ENCODE peak calls at places on chromosomes 3 and 15, in eight cellular contexts. One of them, this sample, is unnamed. For H3K4me1 and H3K36me3, the result is how much of the 10 kb centered on the place peaks cover.

GRCh38 chr3:135927170-135927569 is 38.4 kb upstream of the PPP2R3A start:
- DNase-seq in Peyer's patch: no peak
- DNase-seq in left ventricle myocardium inferior: no peak
- DNase-seq in BE2C: no peak
- DNase-seq in heart left ventricle: no peak
- DNase-seq in PC-3: peak
- DNase-seq in uterus: no peak
- DNase-seq in NT2/D1: no peak
- DNase-seq in this sample: no peak

GRCh38 chr3:71874618-71875017 is 89.7 kb upstream of the PROK2 start:
- DNase-seq in heart left ventricle: no peak
- DNase-seq in BE2C: no peak
- DNase-seq in Peyer's patch: no peak
- DNase-seq in uterus: no peak
- DNase-seq in PC-3: no peak
- DNase-seq in NT2/D1: no peak
- DNase-seq in left ventricle myocardium inferior: no peak
- DNase-seq in this sample: no peak

GRCh38 chr3:9582332-9582731 is 28.7 kb upstream of the LHFPL4 start:
- DNase-seq in uterus: no peak
- DNase-seq in BE2C: no peak
- DNase-seq in PC-3: no peak
- DNase-seq in Peyer's patch: no peak
- DNase-seq in left ventricle myocardium inferior: no peak
- DNase-seq in NT2/D1: peak
- DNase-seq in heart left ventricle: no peak
- DNase-seq in this sample: no peak

GRCh38 chr15:75022808-75023193 is 589 bp upstream of the PPCDC start:
- DNase-seq in Peyer's patch: no peak
- DNase-seq in left ventricle myocardium inferior: no peak
- DNase-seq in BE2C: no peak
- DNase-seq in heart left ventricle: no peak
- DNase-seq in NT2/D1: no peak
- DNase-seq in uterus: no peak
- DNase-seq in PC-3: no peak
- DNase-seq in this sample: no peak

GRCh38 chr3:44561076-44561475 is 6.1 kb downstream of the ZKSCAN7 start:
- DNase-seq in Peyer's patch: no peak
- DNase-seq in NT2/D1: no peak
- DNase-seq in left ventricle myocardium inferior: no peak
- DNase-seq in uterus: no peak
- DNase-seq in heart left ventricle: no peak
- DNase-seq in BE2C: no peak
- DNase-seq in PC-3: no peak
- DNase-seq in this sample: no peak

GRCh38 chr3:77039606-77040553 is at the start of gene ROBO2:
- DNase-seq in left ventricle myocardium inferior: peak
- DNase-seq in BE2C: peak
- DNase-seq in heart left ventricle: peak
- DNase-seq in uterus: peak
- DNase-seq in NT2/D1: peak
- DNase-seq in PC-3: no peak
- DNase-seq in Peyer's patch: no peak
- DNase-seq in this sample: peak

GRCh38 chr3:155185623-155186022 is 105.5 kb downstream of the MME start:
- DNase-seq in PC-3: peak
- DNase-seq in uterus: no peak
- DNase-seq in BE2C: no peak
- DNase-seq in NT2/D1: peak
- DNase-seq in left ventricle myocardium inferior: no peak
- DNase-seq in heart left ventricle: no peak
- DNase-seq in Peyer's patch: no peak
- DNase-seq in this sample: no peak

GRCh38 chr3:59609967-59610366 is 560.1 kb upstream of the CFAP20DC start:
- DNase-seq in Peyer's patch: peak
- DNase-seq in heart left ventricle: no peak
- DNase-seq in uterus: peak
- DNase-seq in left ventricle myocardium inferior: peak
- DNase-seq in BE2C: peak
- DNase-seq in NT2/D1: no peak
- DNase-seq in PC-3: no peak
- DNase-seq in this sample: no peak

GRCh38 chr3:33278106-33278672 is 947 bp downstream of the FBXL2 start:
- DNase-seq in left ventricle myocardium inferior: no peak
- DNase-seq in heart left ventricle: no peak
- DNase-seq in NT2/D1: no peak
- DNase-seq in PC-3: peak
- DNase-seq in uterus: no peak
- DNase-seq in Peyer's patch: no peak
- DNase-seq in BE2C: no peak
- DNase-seq in this sample: peak

GRCh38 chr3:196641278-196642058 is 2.0 kb downstream of the NRROS start:
- DNase-seq in NT2/D1: no peak
- DNase-seq in Peyer's patch: peak
- DNase-seq in uterus: no peak
- DNase-seq in PC-3: no peak
- DNase-seq in left ventricle myocardium inferior: no peak
- DNase-seq in heart left ventricle: no peak
- DNase-seq in BE2C: no peak
- DNase-seq in this sample: no peak

GRCh38 chr3:196639517-196640500 is at the start of gene NRROS:
- DNase-seq in Peyer's patch: peak
- DNase-seq in heart left ventricle: peak
- DNase-seq in NT2/D1: peak
- DNase-seq in PC-3: no peak
- DNase-seq in left ventricle myocardium inferior: peak
- DNase-seq in uterus: peak
- DNase-seq in BE2C: peak
- DNase-seq in this sample: peak

GRCh38 chr3:196643201-196643749 is 3.8 kb downstream of the NRROS start:
- DNase-seq in uterus: no peak
- DNase-seq in NT2/D1: no peak
- DNase-seq in heart left ventricle: no peak
- DNase-seq in BE2C: no peak
- DNase-seq in left ventricle myocardium inferior: no peak
- DNase-seq in Peyer's patch: peak
- DNase-seq in PC-3: no peak
- DNase-seq in this sample: no peak

GRCh38 chr3:196638922-196639516 is 475 bp upstream of the NRROS start:
- DNase-seq in Peyer's patch: no peak
- DNase-seq in left ventricle myocardium inferior: no peak
- DNase-seq in uterus: no peak
- DNase-seq in heart left ventricle: no peak
- DNase-seq in BE2C: no peak
- DNase-seq in NT2/D1: no peak
- DNase-seq in PC-3: no peak
- DNase-seq in this sample: no peak

DNA sequence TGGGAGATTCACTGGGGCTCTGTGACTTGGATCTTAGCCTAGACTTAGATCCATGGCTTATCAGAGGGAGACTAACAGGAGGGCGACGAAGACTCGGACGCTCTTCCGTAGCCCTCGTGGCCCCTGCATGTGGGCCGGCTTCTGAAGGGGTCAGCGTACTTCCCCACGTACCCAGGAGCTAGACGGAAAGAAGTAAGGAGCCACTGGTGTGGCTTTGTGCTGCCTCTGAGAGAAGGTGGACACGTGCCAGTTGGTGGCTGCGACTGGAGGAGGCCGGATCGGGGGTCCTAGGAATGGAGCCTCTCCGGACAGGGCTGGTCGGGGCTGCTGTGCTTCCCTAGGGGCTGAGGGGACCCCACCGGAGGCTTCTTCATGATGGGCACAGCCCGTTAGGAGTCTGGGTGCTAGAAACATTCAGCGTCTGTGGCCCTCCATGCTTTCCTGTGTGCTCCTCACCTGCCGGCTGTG is 1.0 kb downstream of the NRROS start:
- DNase-seq in BE2C: no peak
- DNase-seq in NT2/D1: no peak
- DNase-seq in left ventricle myocardium inferior: no peak
- DNase-seq in uterus: no peak
- DNase-seq in Peyer's patch: peak
- DNase-seq in heart left ventricle: no peak
- DNase-seq in PC-3: no peak
- DNase-seq in this sample: no peak
- H3K4me3 ChIP-seq in BE2C: no peak
- H3K4me3 ChIP-seq in NT2/D1: no peak
- H3K4me3 ChIP-seq in left ventricle myocardium inferior: peak
- H3K4me3 ChIP-seq in uterus: peak
- H3K4me3 ChIP-seq in Peyer's patch: peak
- H3K4me3 ChIP-seq in heart left ventricle: peak
- H3K4me3 ChIP-seq in PC-3: no peak
- H3K4me3 ChIP-seq in this sample: no peak

GRCh38 chr3:37762698-37763097 is 99.0 kb upstream of the CTDSPL start:
- DNase-seq in PC-3: no peak
- DNase-seq in BE2C: no peak
- DNase-seq in uterus: no peak
- DNase-seq in Peyer's patch: no peak
- DNase-seq in heart left ventricle: no peak
- DNase-seq in left ventricle myocardium inferior: no peak
- DNase-seq in NT2/D1: no peak
- DNase-seq in this sample: peak
- H3K4me1 ChIP-seq in PC-3: under half
- H3K4me1 ChIP-seq in BE2C: under half
- H3K4me1 ChIP-seq in uterus: under half
- H3K4me1 ChIP-seq in Peyer's patch: under half
- H3K4me1 ChIP-seq in heart left ventricle: half or more
- H3K4me1 ChIP-seq in left ventricle myocardium inferior: half or more
- H3K4me1 ChIP-seq in NT2/D1: under half
- H3K4me1 ChIP-seq in this sample: under half

GRCh38 chr3:47772788-47773187 is 8.9 kb downstream of the SMARCC1 start:
- DNase-seq in heart left ventricle: no peak
- DNase-seq in left ventricle myocardium inferior: no peak
- DNase-seq in PC-3: no peak
- DNase-seq in uterus: no peak
- DNase-seq in Peyer's patch: no peak
- DNase-seq in BE2C: no peak
- DNase-seq in NT2/D1: no peak
- DNase-seq in this sample: no peak
- H3K36me3 ChIP-seq in heart left ventricle: under half
- H3K36me3 ChIP-seq in left ventricle myocardium inferior: under half
- H3K36me3 ChIP-seq in PC-3: under half
- H3K36me3 ChIP-seq in uterus: under half
- H3K36me3 ChIP-seq in Peyer's patch: under half
- H3K36me3 ChIP-seq in BE2C: under half
- H3K36me3 ChIP-seq in NT2/D1: half or more
- H3K36me3 ChIP-seq in this sample: under half

DNA sequence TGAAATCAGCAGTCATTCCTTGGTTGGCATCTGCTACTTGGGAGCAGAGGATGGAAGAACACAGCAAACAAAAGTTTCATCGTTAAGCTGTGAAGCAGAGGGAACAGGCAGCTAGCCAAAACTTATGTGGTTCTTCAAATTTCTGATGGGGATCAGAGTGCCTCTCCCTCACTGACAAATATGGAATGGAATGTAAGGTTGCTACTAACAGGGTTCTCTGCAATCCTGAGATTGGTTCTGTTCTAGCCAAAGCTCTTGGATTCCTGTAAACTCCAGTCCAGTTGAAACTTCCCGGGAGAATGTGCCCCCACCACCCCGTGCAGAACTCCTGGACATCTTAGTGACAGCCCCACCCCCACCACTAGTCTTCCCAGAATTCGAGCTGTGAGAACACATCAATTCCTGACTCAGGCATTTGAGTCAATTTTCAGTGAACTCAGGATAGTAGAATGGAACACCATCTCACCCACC is 55.9 kb upstream of the PHLDB2 start:
- DNase-seq in PC-3: peak
- DNase-seq in NT2/D1: no peak
- DNase-seq in heart left ventricle: peak
- DNase-seq in uterus: peak
- DNase-seq in left ventricle myocardium inferior: peak
- DNase-seq in BE2C: no peak
- DNase-seq in Peyer's patch: peak
- DNase-seq in this sample: no peak
- H3K4me3 ChIP-seq in PC-3: peak
- H3K4me3 ChIP-seq in NT2/D1: no peak
- H3K4me3 ChIP-seq in heart left ventricle: no peak
- H3K4me3 ChIP-seq in uterus: no peak
- H3K4me3 ChIP-seq in left ventricle myocardium inferior: no peak
- H3K4me3 ChIP-seq in BE2C: no peak
- H3K4me3 ChIP-seq in Peyer's patch: no peak
- H3K4me3 ChIP-seq in this sample: no peak

GRCh38 chr15:67776600-67776999 is 48.7 kb upstream of the SKOR1 start:
- DNase-seq in PC-3: peak
- DNase-seq in uterus: no peak
- DNase-seq in NT2/D1: no peak
- DNase-seq in left ventricle myocardium inferior: no peak
- DNase-seq in heart left ventricle: no peak
- DNase-seq in BE2C: no peak
- DNase-seq in Peyer's patch: no peak
- DNase-seq in this sample: no peak
- H3K4me1 ChIP-seq in PC-3: under half
- H3K4me1 ChIP-seq in uterus: under half
- H3K4me1 ChIP-seq in NT2/D1: under half
- H3K4me1 ChIP-seq in left ventricle myocardium inferior: under half
- H3K4me1 ChIP-seq in heart left ventricle: under half
- H3K4me1 ChIP-seq in BE2C: under half
- H3K4me1 ChIP-seq in Peyer's patch: under half
- H3K4me1 ChIP-seq in this sample: under half

DNA sequence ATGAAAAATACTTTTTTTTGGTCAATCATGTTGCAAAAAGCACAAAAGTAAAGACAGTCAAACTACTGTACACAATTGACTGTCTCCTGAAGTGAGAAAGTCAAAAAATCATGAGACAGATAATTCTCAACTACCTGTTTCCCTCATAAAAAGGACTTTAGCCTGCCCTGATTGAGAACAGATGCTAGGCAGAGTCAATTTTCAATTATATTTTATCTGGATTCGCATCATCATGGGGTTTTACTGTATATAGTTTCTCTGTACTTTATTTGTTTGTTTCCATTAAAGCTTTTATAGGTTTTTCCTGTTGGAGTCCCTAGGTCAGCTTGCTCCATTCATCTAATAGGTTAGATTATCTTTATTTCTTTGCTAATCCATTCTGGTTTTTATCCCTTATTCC is 53.8 kb downstream of the ECT2 start:
- DNase-seq in BE2C: no peak
- DNase-seq in NT2/D1: no peak
- DNase-seq in heart left ventricle: no peak
- DNase-seq in PC-3: no peak
- DNase-seq in left ventricle myocardium inferior: no peak
- DNase-seq in uterus: no peak
- DNase-seq in Peyer's patch: no peak
- DNase-seq in this sample: no peak
- H3K36me3 ChIP-seq in BE2C: under half
- H3K36me3 ChIP-seq in NT2/D1: half or more
- H3K36me3 ChIP-seq in heart left ventricle: under half
- H3K36me3 ChIP-seq in PC-3: half or more
- H3K36me3 ChIP-seq in left ventricle myocardium inferior: under half
- H3K36me3 ChIP-seq in uterus: under half
- H3K36me3 ChIP-seq in Peyer's patch: under half
- H3K36me3 ChIP-seq in this sample: half or more

GRCh38 chr3:61562810-61563613 is 1.6 kb downstream of the PTPRG start:
- DNase-seq in heart left ventricle: peak
- DNase-seq in left ventricle myocardium inferior: peak
- DNase-seq in PC-3: no peak
- DNase-seq in NT2/D1: no peak
- DNase-seq in Peyer's patch: no peak
- DNase-seq in uterus: peak
- DNase-seq in BE2C: no peak
- DNase-seq in this sample: peak
- H3K4me3 ChIP-seq in heart left ventricle: peak
- H3K4me3 ChIP-seq in left ventricle myocardium inferior: peak
- H3K4me3 ChIP-seq in PC-3: no peak
- H3K4me3 ChIP-seq in NT2/D1: peak
- H3K4me3 ChIP-seq in Peyer's patch: peak
- H3K4me3 ChIP-seq in uterus: peak
- H3K4me3 ChIP-seq in BE2C: peak
- H3K4me3 ChIP-seq in this sample: peak